ENCODE peak calls at places on chromosomes 12 and 14, in seven cellular contexts. I is lower leg skin, Q is left lung, L is tibial artery, T is uterus, Y is RWPE2, B is neuronal stem cell. P is an unnamed sample.

GRCh38 chr14:95282354-95282985 is 37.2 kb downstream of the CLMN start:
- DNase-seq in Y (no peak), L (no peak), T (peak; percentile 8), I (no peak), Q (no peak), B (no peak), P (no peak)

GRCh38 chr12:79737875-79738718 is 47.3 kb upstream of the PAWR start:
- DNase-seq in B (peak; percentile 50), Q (no peak), L (no peak), T (no peak), I (peak; percentile 19), Y (no peak), P (no peak)

GRCh38 chr12:132622437-132623071 is 4.0 kb downstream of the P2RX2 start:
- DNase-seq in T (peak; percentile 74), Q (no peak), B (no peak), L (no peak), I (no peak), Y (no peak), P (peak; percentile 22)

GRCh38 chr14:24690492-24690891 is 56.5 kb upstream of the GZMB start:
- DNase-seq in Q (no peak), I (no peak), Y (no peak), T (no peak), B (no peak), L (no peak), P (no peak)

GRCh38 chr12:54954228-54954627 is 30.3 kb downstream of the TESPA1 start:
- DNase-seq in Y (no peak), Q (no peak), B (no peak), T (no peak), L (no peak), I (no peak), P (no peak)

GRCh38 chr12:53255993-53256392 is 12.1 kb upstream of the ESPL1 start:
- DNase-seq in L (no peak), I (no peak), Y (no peak), Q (no peak), T (no peak), B (no peak), P (no peak)

GRCh38 chr14:37172024-37172869 is at the start of gene SLC25A21:
- DNase-seq in L (peak; percentile 51), Q (peak; percentile 64), B (peak; percentile 61), I (peak; percentile 22), T (peak; percentile 72), Y (peak; percentile 86), P (no peak)

GRCh38 chr12:77687346-77687745 is 143.3 kb upstream of the NAV3 start:
- DNase-seq in T (no peak), I (no peak), Y (no peak), Q (no peak), B (no peak), L (no peak), P (no peak)

GRCh38 chr12:4145990-4146859 is 127.3 kb upstream of the CCND2 start:
- DNase-seq in Y (no peak), Q (no peak), B (no peak), I (no peak), L (no peak), T (no peak), P (no peak)

GRCh38 chr14:59200214-59200613 is 11.7 kb downstream of the DAAM1 start:
- DNase-seq in T (no peak), L (no peak), B (no peak), Q (no peak), Y (no peak), I (no peak), P (no peak)

GRCh38 chr12:46778415-46778814 is 47.4 kb downstream of the SLC38A4 start:
- DNase-seq in I (no peak), T (no peak), L (no peak), Y (no peak), Q (no peak), B (no peak), P (no peak)

GRCh38 chr14:30193791-30194407 is 266.3 kb upstream of the PRKD1 start:
- DNase-seq in Y (no peak), L (no peak), T (no peak), B (no peak), I (no peak), Q (no peak), P (no peak)

GRCh38 chr14:44791730-44792129 is 170.0 kb downstream of the KLHL28 start:
- DNase-seq in Q (no peak), T (no peak), B (no peak), I (no peak), Y (no peak), L (no peak), P (no peak)

GRCh38 chr14:86430807-86431206 is 900.9 kb downstream of the FLRT2 start:
- DNase-seq in T (no peak), Q (no peak), Y (no peak), I (no peak), L (no peak), B (no peak), P (no peak)

GRCh38 chr14:35829449-35829848 is 3.3 kb downstream of the BRMS1L start:
- DNase-seq in Q (no peak), I (no peak), B (no peak), L (no peak), Y (no peak), T (no peak), P (no peak)

GRCh38 chr14:65446159-65446558 is 33.6 kb downstream of the FUT8 start:
- DNase-seq in B (no peak), T (no peak), Y (no peak), Q (no peak), L (no peak), I (no peak), P (no peak)

GRCh38 chr12:11672833-11673232 is 23.4 kb downstream of the ETV6 start:
- DNase-seq in L (no peak), B (no peak), Q (no peak), T (no peak), I (no peak), Y (no peak), P (no peak)

GRCh38 chr12:87444039-87444438 is 585.2 kb downstream of the C12orf50 start:
- DNase-seq in T (no peak), Q (no peak), L (no peak), I (no peak), B (no peak), Y (no peak), P (no peak)

GRCh38 chr12:120075034-120075616 is 41.4 kb downstream of the RAB35 start:
- DNase-seq in B (no peak), L (no peak), I (no peak), Y (no peak), Q (no peak), T (no peak), P (no peak)

GRCh38 chr12:2335109-2335508 is 282.3 kb downstream of the CACNA1C start:
- DNase-seq in T (no peak), Y (peak; percentile 17), I (no peak), Q (no peak), L (no peak), B (no peak), P (no peak)

GRCh38 chr14:73729015-73729330 is 14.8 kb upstream of the PNMA1 start:
- DNase-seq in T (no peak), Q (no peak), L (no peak), B (no peak), Y (no peak), I (no peak), P (no peak)

GRCh38 chr14:77663289-77663688 is 44.5 kb downstream of the ALKBH1 start:
- DNase-seq in I (no peak), Y (no peak), B (no peak), Q (no peak), T (no peak), L (no peak), P (no peak)

GRCh38 chr12:34298971-34299801 is 276.9 kb downstream of the ALG10 start:
- DNase-seq in B (no peak), L (no peak), Y (peak; percentile 14), Q (no peak), I (no peak), T (no peak), P (no peak)

GRCh38 chr12:67006612-67007011 is 262.5 kb upstream of the CAND1 start:
- DNase-seq in B (no peak), T (no peak), L (no peak), Y (no peak), Q (no peak), I (no peak), P (no peak)

DNA sequence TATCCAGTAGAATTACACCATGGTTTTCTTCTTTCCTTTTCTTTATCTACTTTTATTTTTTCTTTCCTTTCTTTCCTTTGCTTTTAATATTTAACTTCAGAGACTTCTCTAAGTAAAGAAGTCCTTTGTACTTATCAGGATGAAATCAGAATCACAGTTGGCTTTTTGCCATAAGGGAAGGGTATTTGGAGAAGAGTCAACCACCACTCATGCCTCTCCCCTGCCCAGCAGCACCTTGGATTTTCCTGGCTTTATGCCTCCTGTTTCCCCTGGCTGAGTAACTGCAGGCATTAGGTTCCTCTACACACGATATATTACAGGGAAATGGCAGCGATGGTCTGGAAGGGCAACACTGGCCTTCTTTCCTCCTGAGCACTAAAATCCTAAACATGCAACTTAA is 266.4 kb upstream of the CAND1 start:
- DNase-seq in L (no peak), I (no peak), Q (no peak), Y (no peak), B (no peak), T (no peak), P (no peak)
- H3K4me3 ChIP-seq in L (no peak overlapping the region), I (no peak overlapping the region), Q (no peak overlapping the region), Y (no peak overlapping the region), B (no peak overlapping the region), T (no peak overlapping the region), P (no peak overlapping the region)

GRCh38 chr14:69483765-69484443 is 624 bp upstream of the PLEKHD1 start:
- DNase-seq in T (peak; percentile 34), Q (no peak), I (no peak), L (no peak), B (peak; percentile 31), Y (no peak), P (no peak)
- H3K4me3 ChIP-seq in T (no peak overlapping the region), Q (peak overlapping the region; percentile 22), I (peak overlapping the region; percentile 6), L (peak overlapping the region; percentile 22), B (peak overlapping the region; percentile 82), Y (peak overlapping the region; percentile 21), P (peak overlapping the region; percentile 58)

GRCh38 chr12:31950492-31950891 is 8.7 kb upstream of the RESF1 start:
- DNase-seq in T (no peak), Y (no peak), L (no peak), B (no peak), I (no peak), Q (no peak), P (no peak)
- H3K4me3 ChIP-seq in T (no peak overlapping the region), Y (no peak overlapping the region), L (no peak overlapping the region), B (no peak overlapping the region), I (no peak overlapping the region), Q (no peak overlapping the region), P (no peak overlapping the region)

DNA sequence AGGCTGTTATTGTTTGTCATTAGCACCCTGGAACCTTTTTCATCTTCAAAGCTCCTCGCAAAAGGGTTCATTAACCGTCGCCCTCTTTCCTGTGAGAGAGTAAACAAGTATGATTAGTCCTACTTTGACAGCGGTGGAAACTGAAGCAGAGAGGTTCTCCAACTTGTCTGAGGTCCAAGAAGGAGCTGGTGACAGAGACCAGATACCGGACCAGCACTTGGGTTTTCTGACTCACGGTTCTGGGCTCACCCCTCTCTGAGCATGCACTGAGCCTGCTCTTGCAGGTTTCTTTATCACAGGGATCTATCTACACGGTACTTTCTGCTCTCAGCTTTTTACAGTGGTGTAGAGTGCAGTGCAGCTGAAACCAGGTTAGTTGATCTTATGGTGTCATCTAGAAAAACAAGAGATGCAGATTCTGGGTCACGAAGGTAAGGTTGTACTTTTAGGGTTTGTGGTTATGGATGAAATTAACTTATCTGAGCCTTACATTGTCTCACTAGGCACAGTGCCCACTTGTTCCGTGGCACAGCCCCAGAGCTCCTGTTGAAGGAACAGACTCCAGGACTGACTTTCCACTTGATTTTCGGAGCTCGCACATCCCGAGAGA is 62.1 kb downstream of the PPP2R5C start:
- DNase-seq in Q (no peak), Y (no peak), T (peak; percentile 65), I (peak; percentile 42), B (no peak), L (peak; percentile 54), P (no peak)
- H3K4me3 ChIP-seq in Q (no peak overlapping the region), Y (no peak overlapping the region), T (peak overlapping the region; percentile 16), I (no peak overlapping the region), B (no peak overlapping the region), L (peak overlapping the region; percentile 18), P (peak overlapping the region; percentile 53)

P was measured in thoracic aorta.